ENCODE peak calls at places on chromosomes 12 and 14, in seven cellular contexts. O is CD8-positive, alpha-beta memory T cell; D is LHCN-M2; L is AG09309; J is activated CD4-positive, CD25-positive, alpha-beta regulatory T cell; M is adrenal gland; B is hypothalamus. T is an unnamed sample.

GRCh38 chr14:69049675-69050074 is 70.6 kb upstream of the ACTN1 start:
- DNase-seq in M (peak), J (no peak), L (peak), O (no peak), D (peak), B (no peak), T (no peak)

GRCh38 chr14:91008759-91009409 is 51.6 kb downstream of the RPS6KA5 start:
- DNase-seq in M (no peak), L (no peak), O (no peak), J (no peak), D (no peak), B (no peak), T (no peak)

GRCh38 chr12:10098762-10099161 is at the start of gene CLEC1A:
- DNase-seq in B (no peak), L (no peak), D (no peak), M (peak), O (no peak), J (no peak), T (no peak)

GRCh38 chr12:123813349-123813748 is 51.2 kb downstream of the DNAH10 start:
- DNase-seq in J (no peak), L (peak), O (no peak), D (peak), B (no peak), M (no peak), T (no peak)

GRCh38 chr12:113242018-113242418 is 20.8 kb downstream of the TPCN1 start:
- DNase-seq in L (peak), J (no peak), B (no peak), M (no peak), D (no peak), O (no peak), T (peak)

GRCh38 chr12:132921685-132922084 is 34.3 kb upstream of the CHFR start:
- DNase-seq in M (no peak), L (no peak), J (no peak), B (no peak), D (no peak), O (no peak), T (peak)

GRCh38 chr14:74575936-74576335 is 36.1 kb downstream of the LTBP2 start:
- DNase-seq in L (no peak), D (no peak), O (no peak), J (no peak), M (no peak), B (no peak), T (no peak)

GRCh38 chr14:23894687-23895419 is 58.7 kb upstream of the DHRS4 start:
- DNase-seq in O (no peak), B (no peak), D (no peak), M (no peak), L (no peak), J (no peak), T (no peak)

GRCh38 chr14:93725002-93725582 is 63.2 kb downstream of the PRIMA1 start:
- DNase-seq in L (no peak), O (no peak), M (no peak), J (no peak), D (no peak), B (no peak), T (no peak)

GRCh38 chr14:58428011-58428807 is 690 bp downstream of the KIAA0586 start:
- DNase-seq in J (no peak), B (no peak), D (peak), L (peak), O (no peak), M (peak), T (peak)

GRCh38 chr12:104877107-104877705 is 80.9 kb downstream of the SLC41A2 start:
- DNase-seq in O (peak), M (peak), B (no peak), J (no peak), D (peak), L (peak), T (peak)

GRCh38 chr12:41993283-41993682 is 151.4 kb downstream of the GXYLT1 start:
- DNase-seq in L (no peak), J (no peak), O (no peak), M (no peak), B (no peak), D (no peak), T (no peak)

GRCh38 chr12:52568111-52568510 is 5.5 kb downstream of the KRT74 start:
- DNase-seq in D (no peak), M (no peak), L (no peak), B (no peak), J (no peak), O (no peak), T (no peak)

GRCh38 chr12:67531519-67531918 is 117.0 kb upstream of the DYRK2 start:
- DNase-seq in L (no peak), J (no peak), D (peak), O (no peak), M (no peak), B (no peak), T (no peak)

GRCh38 chr14:63039800-63040380 is 5.4 kb downstream of the KCNH5 start:
- DNase-seq in M (no peak), B (no peak), L (no peak), J (no peak), O (no peak), D (no peak), T (peak)

GRCh38 chr12:125185740-125186470 is 120.7 kb downstream of the AACS start:
- DNase-seq in M (peak), O (no peak), B (peak), D (peak), L (peak), J (no peak), T (peak)

GRCh38 chr14:24700511-24700910 is 66.5 kb upstream of the GZMB start:
- DNase-seq in D (no peak), M (no peak), O (no peak), B (no peak), J (no peak), L (no peak), T (no peak)

GRCh38 chr14:98711453-98711852 is 560.5 kb downstream of the BCL11B start:
- DNase-seq in B (no peak), J (no peak), M (no peak), D (no peak), O (no peak), L (no peak), T (no peak)